ENCODE peak calls at places on chromosomes 4 and X, in seven cellular contexts. D is kidney, I is Peyer's patch, E is sigmoid colon, Z is fibroblast of lung, O is Panc1, Y is NB4. K is an unnamed sample.

GRCh38 chrX:23383411-23383810 is 48.8 kb downstream of the PTCHD1 start:
- DNase-seq in D (no peak), I (no peak), E (no peak), Z (peak), O (no peak), Y (no peak), K (no peak)

GRCh38 chrX:148601034-148601433 is 100.6 kb downstream of the AFF2 start:
- DNase-seq in D (no peak), I (no peak), E (no peak), Z (peak), O (no peak), Y (peak), K (no peak)

GRCh38 chr4:73864365-73864764 is 4.8 kb upstream of the CXCL1 start:
- DNase-seq in D (no peak), I (no peak), E (no peak), Z (no peak), O (no peak), Y (peak), K (no peak)

GRCh38 chrX:31435592-31435991 is 363.8 kb upstream of the FTHL17 start:
- DNase-seq in D (no peak), I (no peak), E (no peak), Z (peak), O (no peak), Y (no peak), K (no peak)

GRCh38 chr4:127622923-127623754 is 9.6 kb upstream of the INTU start:
- DNase-seq in D (peak), I (no peak), E (no peak), Z (peak), O (no peak), Y (peak), K (peak)

GRCh38 chr4:152159773-152160172 is 376.1 kb downstream of the FBXW7 start:
- DNase-seq in D (no peak), I (no peak), E (no peak), Z (no peak), O (no peak), Y (no peak), K (no peak)

GRCh38 chr4:2375427-2375826 is 43.0 kb downstream of the ZFYVE28 start:
- DNase-seq in D (no peak), I (no peak), E (no peak), Z (no peak), O (no peak), Y (no peak), K (no peak)

GRCh38 chrX:97907791-97908190 is 1024.1 kb downstream of the RPA4 start:
- DNase-seq in D (no peak), I (no peak), E (no peak), Z (no peak), O (no peak), Y (no peak), K (no peak)

GRCh38 chr4:189299706-189300105 is 641.0 kb upstream of the FRG1 start:
- DNase-seq in D (no peak), I (no peak), E (no peak), Z (no peak), O (no peak), Y (no peak), K (no peak)

GRCh38 chrX:39853417-39853816 is 244.3 kb downstream of the BCOR start:
- DNase-seq in D (no peak), I (no peak), E (no peak), Z (no peak), O (no peak), Y (no peak), K (no peak)

GRCh38 chr4:122010610-122011009 is 58.8 kb upstream of the TRPC3 start:
- DNase-seq in D (no peak), I (no peak), E (no peak), Z (peak), O (no peak), Y (no peak), K (no peak)

GRCh38 chr4:19304028-19304427 is 947.7 kb upstream of the SLIT2 start:
- DNase-seq in D (no peak), I (no peak), E (no peak), Z (peak), O (no peak), Y (no peak), K (no peak)

GRCh38 chr4:122827258-122827887 is 742 bp downstream of the FGF2 start:
- DNase-seq in D (peak), I (no peak), E (peak), Z (peak), O (no peak), Y (peak), K (peak)

GRCh38 chrX:119189586-119189985 is 46.5 kb upstream of the PGRMC1 start:
- DNase-seq in D (peak), I (no peak), E (peak), Z (peak), O (no peak), Y (no peak), K (no peak)

GRCh38 chrX:133150730-133151129 is 53.8 kb upstream of the USP26 start:
- DNase-seq in D (no peak), I (no peak), E (no peak), Z (no peak), O (no peak), Y (no peak), K (no peak)

GRCh38 chrX:23524467-23524866 is 142.8 kb upstream of the PRDX4 start:
- DNase-seq in D (no peak), I (no peak), E (no peak), Z (no peak), O (no peak), Y (no peak), K (peak)

GRCh38 chr4:118280501-118281218 is 72.1 kb downstream of the PRSS12 start:
- DNase-seq in D (no peak), I (peak), E (no peak), Z (peak), O (peak), Y (peak), K (no peak)

GRCh38 chr4:8175686-8176085 is 17.1 kb upstream of the ABLIM2 start:
- DNase-seq in D (no peak), I (no peak), E (no peak), Z (no peak), O (no peak), Y (no peak), K (no peak)

GRCh38 chr4:173526034-173526482 is 4.0 kb downstream of the HAND2 start:
- DNase-seq in D (no peak), I (no peak), E (peak), Z (no peak), O (no peak), Y (no peak), K (no peak)

GRCh38 chr4:85833311-85833710 is 358.4 kb downstream of the ARHGAP24 start:
- DNase-seq in D (no peak), I (no peak), E (no peak), Z (no peak), O (no peak), Y (no peak), K (no peak)

GRCh38 chr4:40452490-40452813 is 117.3 kb downstream of the CHRNA9 start:
- DNase-seq in D (no peak), I (no peak), E (no peak), Z (no peak), O (no peak), Y (no peak), K (no peak)

GRCh38 chr4:109721033-109721432 is 8.8 kb downstream of the PLA2G12A start:
- DNase-seq in D (no peak), I (no peak), E (no peak), Z (peak), O (no peak), Y (no peak), K (no peak)

GRCh38 chr4:185286571-185286970 is 77.2 kb downstream of the SNX25 start:
- DNase-seq in D (no peak), I (no peak), E (no peak), Z (no peak), O (no peak), Y (no peak), K (no peak)

GRCh38 chrX:102067966-102068723 is 57.3 kb upstream of the TCEAL2 start:
- DNase-seq in D (no peak), I (no peak), E (no peak), Z (peak), O (peak), Y (peak), K (no peak)

GRCh38 chrX:40095588-40096394 is 2.0 kb downstream of the BCOR start:
- DNase-seq in D (peak), I (peak), E (no peak), Z (no peak), O (no peak), Y (peak), K (peak)

DNA sequence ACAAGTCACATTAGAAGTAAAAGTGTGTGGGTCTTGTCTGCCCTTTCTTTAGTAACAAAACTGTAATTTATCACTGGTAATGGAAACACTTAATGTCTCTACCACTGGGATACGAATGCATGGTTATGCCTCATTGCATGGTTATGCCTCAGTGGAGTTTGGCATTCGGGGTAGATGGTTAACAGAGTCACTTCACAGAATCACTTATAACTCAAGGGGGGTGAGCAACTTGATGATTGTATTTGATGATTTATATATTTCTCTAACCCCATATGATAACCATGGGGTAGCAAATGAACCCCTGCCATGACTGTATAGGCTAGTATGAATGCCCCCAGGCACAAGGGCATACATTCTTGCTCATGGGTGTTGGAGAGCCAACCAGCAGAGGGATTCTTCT is 1.6 kb upstream of the ARHGAP6 start:
- DNase-seq in D (no peak), I (no peak), E (no peak), Z (no peak), O (no peak), Y (no peak), K (no peak)
- H3K4me3 ChIP-seq in D (peak), I (no peak), E (peak), Z (no peak), O (no peak), Y (no peak), K (no peak)

GRCh38 chrX:16725067-16725466 is 5.7 kb downstream of the SYAP1 start:
- DNase-seq in D (no peak), I (no peak), E (peak), Z (no peak), O (no peak), Y (no peak), K (no peak)

GRCh38 chrX:16718824-16719333 is 533 bp upstream of the SYAP1 start:
- DNase-seq in D (no peak), I (no peak), E (no peak), Z (no peak), O (no peak), Y (no peak), K (no peak)

GRCh38 chrX:16727637-16728036 is 8.2 kb downstream of the SYAP1 start:
- DNase-seq in D (no peak), I (no peak), E (no peak), Z (no peak), O (no peak), Y (no peak), K (no peak)

GRCh38 chrX:16719334-16720084 is at the start of gene SYAP1:
- DNase-seq in D (peak), I (peak), E (peak), Z (peak), O (peak), Y (peak), K (peak)

DNA sequence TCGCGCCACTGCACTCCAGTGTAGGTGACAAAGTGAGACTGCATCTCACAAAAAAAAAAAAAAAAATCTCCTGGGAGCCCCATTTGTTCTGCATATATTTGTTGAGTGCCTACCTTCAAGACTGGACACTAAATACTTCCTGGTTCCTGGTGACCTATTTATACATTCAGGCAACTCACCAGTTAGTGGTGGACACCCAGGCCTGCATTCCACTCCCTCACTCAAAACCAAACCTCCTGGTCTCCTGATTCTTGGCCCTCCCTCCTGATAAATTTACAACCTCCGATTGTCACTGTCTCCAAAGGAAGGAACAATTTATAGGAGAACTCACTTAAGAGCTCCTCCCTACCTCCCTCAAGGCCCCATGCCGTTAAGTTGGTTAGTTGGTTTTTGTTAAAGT is 3.1 kb downstream of the SYAP1 start:
- DNase-seq in D (no peak), I (no peak), E (no peak), Z (no peak), O (no peak), Y (no peak), K (no peak)
- H3K4me3 ChIP-seq in D (no peak), I (no peak), E (no peak), Z (no peak), O (no peak), Y (no peak), K (no peak)

DNA sequence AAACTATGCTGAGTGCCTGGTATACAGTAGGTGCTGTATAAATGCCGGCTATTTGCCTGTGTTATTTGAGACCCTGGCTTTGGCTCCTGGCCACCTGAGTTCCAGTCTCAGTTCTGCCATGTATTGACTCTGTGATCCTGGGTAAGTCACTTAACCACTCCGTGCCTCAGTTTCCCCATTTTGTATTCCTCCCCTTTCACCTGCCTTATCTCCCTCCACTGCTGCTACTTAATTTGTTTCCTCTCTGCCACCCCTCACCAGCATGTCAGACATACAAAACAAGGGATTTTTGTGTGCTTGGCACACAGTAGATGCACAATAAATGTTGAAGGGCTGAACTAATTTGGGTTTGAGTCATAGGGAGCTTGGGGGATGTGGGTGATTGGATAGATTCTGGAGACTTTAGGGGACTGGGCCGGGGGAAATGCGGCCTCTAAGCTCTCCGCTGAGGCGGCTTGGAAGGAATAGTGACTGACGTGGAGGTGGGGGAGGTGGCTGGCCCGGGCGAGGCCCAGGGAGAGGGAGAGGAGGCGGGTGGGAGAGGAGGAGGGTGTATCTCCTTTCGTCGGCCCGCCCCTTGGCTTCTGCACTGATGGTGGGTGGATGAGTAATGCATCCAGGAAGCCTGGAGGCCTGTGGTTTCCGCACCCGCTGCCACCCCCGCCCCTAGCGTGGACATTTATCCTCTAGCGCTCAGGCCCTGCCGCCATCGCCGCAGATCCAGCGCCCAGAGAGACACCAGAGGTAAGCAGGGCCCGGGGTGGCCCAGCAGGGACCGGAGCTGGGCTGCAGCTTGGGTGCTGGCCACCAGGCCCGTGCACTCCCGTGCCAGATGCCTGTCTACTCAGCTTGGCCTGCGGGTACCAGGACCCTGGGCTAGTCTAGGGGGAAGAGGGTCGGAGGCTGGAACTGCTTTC is at the start of gene TIMP1:
- DNase-seq in D (peak), I (peak), E (peak), Z (peak), O (no peak), Y (peak), K (peak)
- H3K4me3 ChIP-seq in D (peak), I (peak), E (peak), Z (peak), O (peak), Y (peak), K (peak)

GRCh38 chrX:155718964-155719586 is 106.3 kb upstream of the TMLHE start:
- DNase-seq in D (no peak), I (no peak), E (no peak), Z (no peak), O (no peak), Y (no peak), K (no peak)
- H3K4me3 ChIP-seq in D (no peak), I (no peak), E (no peak), Z (no peak), O (no peak), Y (no peak), K (no peak)

DNA sequence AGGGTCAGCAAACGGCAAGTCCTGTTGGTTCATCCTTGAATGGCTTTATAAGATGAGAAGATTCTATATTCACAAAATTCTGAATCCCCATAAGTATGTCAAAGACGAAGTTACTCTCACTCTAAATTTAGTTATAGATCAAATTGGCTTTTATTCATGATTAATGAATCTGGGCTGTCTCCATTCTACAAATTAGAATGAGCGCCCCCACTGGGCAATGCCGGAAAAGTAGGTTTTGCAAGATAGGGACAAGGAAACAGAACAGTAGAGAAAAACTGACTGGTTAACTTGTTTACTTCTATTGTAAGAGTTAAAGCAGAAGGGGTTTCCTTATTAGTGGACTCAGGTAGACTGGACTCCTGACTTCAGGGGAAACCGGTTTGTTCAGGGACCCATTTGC is 100.3 kb downstream of the F11 start:
- DNase-seq in D (no peak), I (no peak), E (no peak), Z (no peak), O (no peak), Y (no peak), K (no peak)
- H3K4me3 ChIP-seq in D (no peak), I (no peak), E (no peak), Z (no peak), O (no peak), Y (no peak), K (no peak)

GRCh38 chrX:108732630-108733321 is 3.6 kb downstream of the IRS4 start:
- DNase-seq in D (peak), I (no peak), E (no peak), Z (no peak), O (no peak), Y (no peak), K (no peak)
- H3K4me3 ChIP-seq in D (no peak), I (no peak), E (no peak), Z (no peak), O (no peak), Y (no peak), K (no peak)

DNA sequence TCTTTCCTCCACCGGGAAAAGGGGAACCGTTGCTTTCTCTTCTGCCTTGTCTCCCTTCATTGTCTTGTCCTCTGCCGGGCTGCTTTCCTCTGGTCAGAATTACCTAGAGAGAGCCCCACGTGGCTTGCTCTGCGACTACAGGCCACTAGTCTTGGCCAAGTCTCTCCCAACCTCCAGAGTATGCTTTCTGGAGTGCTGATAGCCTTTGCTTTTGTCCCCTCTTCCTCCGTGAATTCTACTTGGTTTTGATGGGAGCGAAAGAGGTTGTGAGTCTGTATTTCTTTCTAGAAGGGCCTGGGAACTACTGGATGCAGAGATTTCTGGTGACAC is 5.3 kb upstream of the POU4F2 start:
- DNase-seq in D (no peak), I (no peak), E (no peak), Z (no peak), O (no peak), Y (no peak), K (no peak)
- H3K4me3 ChIP-seq in D (no peak), I (no peak), E (no peak), Z (no peak), O (no peak), Y (no peak), K (no peak)

DNA sequence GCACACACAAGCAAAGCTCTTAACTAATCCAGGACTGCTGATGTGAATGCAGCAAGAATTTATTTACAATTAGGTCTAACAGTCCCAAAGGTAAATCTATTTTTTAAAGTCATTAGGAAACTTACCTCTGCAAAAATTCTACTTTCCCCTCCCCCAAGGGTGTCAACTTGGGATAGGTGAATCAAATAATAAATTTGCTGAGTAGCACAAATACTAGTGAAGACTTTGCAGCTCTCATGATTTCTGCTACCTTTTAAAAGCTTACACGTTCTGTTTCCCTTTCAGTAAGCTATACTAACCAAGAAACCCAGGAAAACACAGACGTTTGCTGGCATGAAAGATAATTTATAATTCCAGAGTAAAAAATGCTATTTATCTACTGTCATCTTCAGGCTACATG is 296.6 kb upstream of the SLC7A11 start:
- DNase-seq in D (no peak), I (no peak), E (no peak), Z (no peak), O (no peak), Y (no peak), K (no peak)
- H3K4me3 ChIP-seq in D (no peak), I (no peak), E (no peak), Z (no peak), O (no peak), Y (no peak), K (no peak)

GRCh38 chr4:37678624-37679023 is 7.6 kb downstream of the RELL1 start:
- DNase-seq in D (no peak), I (no peak), E (no peak), Z (no peak), O (no peak), Y (no peak), K (no peak)

GRCh38 chr4:37673523-37674192 is 12.5 kb downstream of the RELL1 start:
- DNase-seq in D (no peak), I (no peak), E (no peak), Z (no peak), O (no peak), Y (no peak), K (no peak)

GRCh38 chr4:37674446-37674845 is 11.7 kb downstream of the RELL1 start:
- DNase-seq in D (no peak), I (no peak), E (no peak), Z (no peak), O (no peak), Y (no peak), K (no peak)

GRCh38 chr4:37680089-37680488 is 6.1 kb downstream of the RELL1 start:
- DNase-seq in D (no peak), I (no peak), E (no peak), Z (no peak), O (no peak), Y (no peak), K (no peak)

GRCh38 chr4:37675587-37676290 is 10.4 kb downstream of the RELL1 start:
- DNase-seq in D (no peak), I (peak), E (no peak), Z (no peak), O (no peak), Y (no peak), K (no peak)
- H3K4me3 ChIP-seq in D (no peak), I (no peak), E (no peak), Z (no peak), O (no peak), Y (no peak), K (no peak)

DNA sequence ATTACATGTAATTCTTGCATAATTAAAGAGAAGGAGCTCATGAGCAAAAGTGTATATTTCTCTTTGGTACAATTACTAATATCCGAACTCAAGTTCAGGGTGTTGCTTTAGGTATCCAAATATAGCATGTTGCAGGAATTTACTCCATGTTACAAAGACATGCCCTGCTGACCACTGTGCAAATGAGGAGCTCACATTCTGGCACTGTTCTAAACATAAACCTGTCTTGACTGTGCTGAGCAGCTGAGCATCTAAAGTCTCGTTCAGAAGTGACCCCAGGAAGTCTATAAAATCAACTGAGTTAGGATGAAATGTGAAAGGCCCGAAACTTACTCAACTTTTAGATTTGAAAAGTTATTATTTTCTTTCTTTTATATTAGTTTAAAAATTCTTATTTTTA is 124.3 kb downstream of the STIM2 start:
- DNase-seq in D (no peak), I (no peak), E (no peak), Z (no peak), O (no peak), Y (no peak), K (no peak)
- H3K4me3 ChIP-seq in D (no peak), I (no peak), E (no peak), Z (no peak), O (no peak), Y (no peak), K (no peak)

K was measured in spleen.